ENCODE peak calls at places on chromosomes 1 and 21, in eight cellular contexts. F, G, O, H, U, E, W and B are unnamed samples.

GRCh38 chr1:219567341-219567947 is 45.5 kb downstream of the ZC3H11B start:
- DNase-seq in W (no peak), G (no peak), E (no peak), U (no peak), O (no peak), H (no peak), F (no peak), B (no peak)

GRCh38 chr1:222127096-222127495 is 385.2 kb upstream of the DUSP10 start:
- DNase-seq in E (no peak), O (no peak), H (no peak), G (no peak), W (no peak), F (no peak), U (no peak), B (no peak)

GRCh38 chr1:221141059-221141458 is 261.8 kb downstream of the HLX start:
- DNase-seq in U (no peak), W (no peak), G (no peak), E (no peak), F (no peak), O (no peak), H (no peak), B (no peak)

GRCh38 chr1:183548136-183548535 is 42.1 kb downstream of the NCF2 start:
- DNase-seq in G (no peak), F (no peak), W (no peak), H (no peak), U (no peak), O (no peak), E (no peak), B (no peak)

GRCh38 chr1:230091473-230092231 is 24.6 kb downstream of the GALNT2 start:
- DNase-seq in G (no peak), H (no peak), U (no peak), E (no peak), F (no peak), W (no peak), O (no peak), B (no peak)

GRCh38 chr1:67685558-67686271 is 714 bp downstream of the GADD45A start:
- DNase-seq in O (peak), E (peak), H (peak), U (peak), G (peak), W (peak), F (no peak), B (no peak)

GRCh38 chr1:179973198-179974114 is 18.8 kb downstream of the CEP350 start:
- DNase-seq in F (no peak), O (no peak), G (no peak), U (no peak), H (no peak), W (no peak), E (no peak), B (no peak)

GRCh38 chr1:17084787-17085186 is 31.0 kb upstream of the SDHB start:
- DNase-seq in F (no peak), G (no peak), U (no peak), H (no peak), O (no peak), E (no peak), W (no peak), B (no peak)

GRCh38 chr1:50275564-50275963 is 147.7 kb downstream of the DMRTA2 start:
- DNase-seq in F (no peak), U (no peak), G (no peak), O (no peak), W (no peak), E (no peak), H (no peak), B (no peak)

GRCh38 chr1:223489439-223489838 is 96.2 kb downstream of the CCDC185 start:
- DNase-seq in H (no peak), E (no peak), G (no peak), U (no peak), O (no peak), W (no peak), F (no peak), B (no peak)

GRCh38 chr21:27429612-27430361 is 462.9 kb upstream of the ADAMTS5 start:
- DNase-seq in G (no peak), F (no peak), E (no peak), U (no peak), W (no peak), O (no peak), H (no peak), B (no peak)

GRCh38 chr21:44836666-44837471 is 19.0 kb upstream of the SUMO3 start:
- DNase-seq in U (no peak), G (no peak), F (no peak), H (no peak), E (no peak), W (peak), O (no peak), B (no peak)

GRCh38 chr1:156499703-156500577 is 635 bp downstream of the MEF2D start:
- DNase-seq in H (no peak), O (no peak), F (no peak), W (peak), U (peak), G (no peak), E (no peak), B (no peak)